ENCODE peak calls at places on chromosomes 6 and 20, in six cellular contexts. T is stimulated activated CD8-positive, alpha-beta memory T cell treated with anti-CD3 and anti-CD28 coated beads, Interleukin-4, amount 100 ng/mL, for 1 hour; P is glutamatergic neuron; U is NB4; V is GM23248; F is lung. C is an unnamed sample.

GRCh38 chr6:2630891-2631458 is 119.7 kb downstream of the MYLK4 start:
- DNase-seq in T (no peak), P (no peak), U (no peak), V (peak), F (no peak), C (peak)

GRCh38 chr6:68718379-68719073 is 83.4 kb downstream of the ADGRB3 start:
- DNase-seq in T (no peak), P (no peak), U (no peak), V (peak), F (no peak), C (peak)

GRCh38 chr20:16498526-16499140 is 74.6 kb downstream of the KIF16B start:
- DNase-seq in T (no peak), P (no peak), U (no peak), V (peak), F (no peak), C (no peak)

GRCh38 chr6:158040051-158040803 is 58.6 kb downstream of the SYNJ2 start:
- DNase-seq in T (no peak), P (no peak), U (peak), V (peak), F (no peak), C (peak)

GRCh38 chr6:133890941-133891813 is 2.3 kb downstream of the TCF21 start:
- DNase-seq in T (no peak), P (peak), U (no peak), V (peak), F (no peak), C (peak)

GRCh38 chr20:6966721-6967120 is 199.2 kb downstream of the BMP2 start:
- DNase-seq in T (no peak), P (no peak), U (no peak), V (peak), F (no peak), C (no peak)

GRCh38 chr6:44271406-44271723 is 1.1 kb downstream of the TMEM151B start:
- DNase-seq in T (no peak), P (no peak), U (no peak), V (no peak), F (no peak), C (no peak)

GRCh38 chr20:41086402-41087324 is 50.7 kb upstream of the PLCG1 start:
- DNase-seq in T (no peak), P (no peak), U (peak), V (no peak), F (no peak), C (no peak)

GRCh38 chr6:88376759-88377387 is 210.7 kb upstream of the CNR1 start:
- DNase-seq in T (no peak), P (no peak), U (no peak), V (peak), F (no peak), C (peak)

GRCh38 chr6:66866801-66867200 is 1159.8 kb upstream of the EYS start:
- DNase-seq in T (no peak), P (no peak), U (no peak), V (no peak), F (no peak), C (no peak)

GRCh38 chr20:11057624-11058023 is 383.8 kb upstream of the JAG1 start:
- DNase-seq in T (no peak), P (no peak), U (no peak), V (peak), F (no peak), C (peak)

C was measured in AG10803.